ENCODE peak calls at places on chromosomes 5 and 9, in five cellular contexts. M, I, N, G and Y are unnamed samples.

GRCh38 chr5:95600557-95600956 is 19.3 kb upstream of the GPR150 start:
- DNase-seq in N (no peak), I (peak), G (peak), M (no peak), Y (no peak)

GRCh38 chr9:113349434-113350337 is at the start of gene BSPRY:
- DNase-seq in G (peak), M (no peak), N (no peak), I (no peak), Y (no peak)

GRCh38 chr5:94021246-94021645 is 279.8 kb upstream of the POU5F2 start:
- DNase-seq in I (peak), M (no peak), G (peak), N (peak), Y (peak)

GRCh38 chr5:33340195-33340594 is 100.6 kb upstream of the TARS1 start:
- DNase-seq in G (no peak), M (no peak), I (no peak), N (no peak), Y (no peak)

GRCh38 chr5:2087980-2088379 is 205.3 kb upstream of the IRX4 start:
- DNase-seq in N (no peak), G (no peak), M (no peak), I (no peak), Y (no peak)

GRCh38 chr5:30765227-30765626 is 428.3 kb upstream of the CDH6 start:
- DNase-seq in I (peak), N (no peak), G (peak), M (no peak), Y (no peak)

GRCh38 chr5:42745426-42745825 is 11.2 kb upstream of the CCDC152 start:
- DNase-seq in M (peak), G (peak), I (no peak), N (no peak), Y (no peak)

GRCh38 chr9:126516936-126517750 is 96.6 kb upstream of the LMX1B start:
- DNase-seq in N (peak), G (peak), M (no peak), I (peak), Y (peak)

GRCh38 chr5:116395708-116396203 is 178.9 kb downstream of the SEMA6A start:
- DNase-seq in I (no peak), N (no peak), G (no peak), M (no peak), Y (peak)

GRCh38 chr5:98308960-98309359 is 464.5 kb upstream of the RGMB start:
- DNase-seq in N (peak), G (peak), M (no peak), I (peak), Y (peak)

GRCh38 chr9:126449725-126450443 is 123.3 kb downstream of the MVB12B start:
- DNase-seq in I (no peak), M (no peak), G (no peak), N (no peak), Y (no peak)

GRCh38 chr5:4078544-4078943 is 482.9 kb downstream of the IRX1 start:
- DNase-seq in M (no peak), G (no peak), N (no peak), I (no peak), Y (no peak)

GRCh38 chr5:67679184-67679855 is 482.7 kb upstream of the CD180 start:
- DNase-seq in N (no peak), G (no peak), M (no peak), I (no peak), Y (no peak)

GRCh38 chr9:88747768-88748167 is 212.8 kb downstream of the NXNL2 start:
- DNase-seq in G (peak), N (peak), M (no peak), I (peak), Y (peak)

GRCh38 chr9:130313103-130313858 is 47.7 kb downstream of the HMCN2 start:
- DNase-seq in I (no peak), N (no peak), M (no peak), G (no peak), Y (peak)

DNA sequence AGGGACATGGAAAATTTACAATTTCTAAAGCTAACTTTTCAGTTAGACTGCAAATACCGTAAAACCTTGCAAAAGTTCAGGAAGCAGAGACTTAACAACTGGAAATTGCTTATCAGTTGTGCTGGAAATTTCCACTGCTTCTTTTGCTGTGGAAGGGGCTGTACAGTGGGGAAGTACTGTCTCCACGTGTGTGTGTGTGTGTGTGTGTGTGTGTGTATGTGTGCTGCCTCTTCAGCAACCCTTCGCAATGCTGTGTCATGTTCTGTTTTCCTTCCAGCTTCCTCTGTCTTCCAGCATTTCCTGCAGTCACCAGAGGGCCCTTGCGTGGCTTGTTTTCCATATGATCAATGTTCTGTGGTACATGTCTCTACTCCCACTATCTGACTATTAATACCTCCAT is 87.5 kb upstream of the RANBP3L start:
- DNase-seq in I (no peak), G (no peak), N (no peak), M (no peak), Y (no peak)
- H3K9ac ChIP-seq in I (no peak), G (no peak), N (no peak), M (no peak), Y (no peak)

DNA sequence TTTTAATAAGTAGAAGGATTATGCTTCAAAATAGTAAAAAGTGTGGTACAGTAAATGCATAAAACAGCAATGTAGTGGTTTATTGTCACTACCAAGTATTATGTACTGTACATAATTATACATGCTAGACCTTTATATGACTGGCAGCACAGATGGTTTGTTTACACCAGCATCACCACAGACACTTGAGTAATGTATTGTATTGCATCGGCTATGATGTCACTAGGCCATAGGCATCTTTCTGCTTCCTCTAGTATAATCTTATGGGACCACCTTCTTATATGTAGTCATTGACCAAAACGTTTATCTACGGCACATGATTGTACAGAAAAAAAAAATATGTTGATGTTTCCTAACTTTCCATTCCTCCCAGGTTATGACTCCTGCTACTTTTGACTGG is 31.9 kb upstream of the SSBP2 start:
- DNase-seq in M (no peak), N (no peak), I (peak), G (peak), Y (no peak)
- H3K9ac ChIP-seq in M (no peak), N (no peak), I (no peak), G (no peak), Y (no peak)

GRCh38 chr5:107370569-107370968 is 300.2 kb downstream of the EFNA5 start:
- DNase-seq in I (no peak), N (peak), G (no peak), M (no peak), Y (no peak)

GRCh38 chr5:107369622-107370021 is 301.1 kb downstream of the EFNA5 start:
- DNase-seq in I (no peak), N (no peak), M (no peak), G (no peak), Y (no peak)

GRCh38 chr5:107373511-107374263 is 297.1 kb downstream of the EFNA5 start:
- DNase-seq in I (no peak), M (no peak), N (no peak), G (no peak), Y (no peak)

GRCh38 chr5:107376546-107377276 is 294.0 kb downstream of the EFNA5 start:
- DNase-seq in G (no peak), I (peak), M (no peak), N (peak), Y (no peak)

DNA sequence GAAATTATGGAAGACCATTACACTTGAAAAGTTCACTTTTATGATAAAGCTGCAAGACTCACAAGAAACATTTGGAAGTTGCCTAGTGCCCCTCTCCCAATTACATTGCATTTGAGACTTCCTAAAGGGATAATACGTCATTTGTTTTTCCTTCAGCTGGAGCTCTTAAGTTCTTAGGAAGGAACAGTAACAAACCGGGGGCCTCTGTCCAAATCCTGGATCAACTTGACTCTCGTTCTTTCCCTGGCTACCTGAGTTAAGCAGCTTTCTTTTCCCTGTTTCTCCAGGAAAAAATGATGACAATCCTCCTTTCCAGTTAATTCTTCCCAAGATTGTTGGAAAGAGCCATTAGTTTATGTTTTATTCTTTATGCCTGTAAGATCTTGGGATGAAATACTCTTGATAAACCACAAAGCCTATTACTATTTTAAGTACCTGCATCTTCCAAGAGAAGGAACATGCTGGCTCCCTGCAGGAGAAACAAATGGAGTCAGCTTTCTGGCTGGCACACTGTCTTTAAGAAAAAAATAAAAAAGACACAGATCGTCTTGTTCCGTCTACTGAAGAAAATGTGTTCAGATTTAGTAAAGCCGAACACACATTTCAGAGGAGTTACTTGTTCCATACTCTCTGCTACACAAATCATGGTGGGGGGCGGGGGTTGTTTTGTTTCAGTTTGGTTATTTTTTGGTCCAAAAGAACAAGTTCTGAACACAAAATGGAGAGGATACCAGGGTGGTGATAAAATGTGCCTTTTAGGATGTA is 297.8 kb downstream of the EFNA5 start:
- DNase-seq in M (no peak), I (peak), G (no peak), N (no peak), Y (peak)
- H3K9ac ChIP-seq in M (no peak), I (no peak), G (no peak), N (no peak), Y (no peak)

GRCh38 chr5:167999182-167999581 is 292.3 kb upstream of the WWC1 start:
- DNase-seq in G (no peak), I (no peak), N (no peak), M (no peak), Y (no peak)

GRCh38 chr5:167998148-167998767 is 293.2 kb upstream of the WWC1 start:
- DNase-seq in I (peak), G (peak), N (no peak), M (no peak), Y (no peak)

GRCh38 chr5:168002116-168002515 is 289.3 kb upstream of the WWC1 start:
- DNase-seq in I (no peak), G (no peak), M (no peak), N (no peak), Y (no peak)

GRCh38 chr5:168005093-168005492 is 286.4 kb upstream of the WWC1 start:
- DNase-seq in I (no peak), G (peak), N (peak), M (no peak), Y (no peak)

GRCh38 chr5:168001311-168001710 is 290.1 kb upstream of the WWC1 start:
- DNase-seq in G (no peak), N (no peak), M (no peak), I (no peak), Y (no peak)
- H3K9ac ChIP-seq in G (no peak), N (no peak), M (no peak), I (no peak), Y (no peak)